ENCODE peak calls at places on chromosomes 7 and 10, in four cellular contexts. G, R, Y and N are unnamed samples.

GRCh38 chr7:92075455-92076158 is 58.7 kb downstream of the CYP51A1 start:
- DNase-seq in G (peak), R (no peak), Y (no peak), N (no peak)

GRCh38 chr10:105269689-105270088 is 628.6 kb downstream of the SORCS3 start:
- DNase-seq in G (no peak), R (no peak), Y (no peak), N (no peak)

GRCh38 chr10:71135276-71135675 is 77.1 kb upstream of the UNC5B start:
- DNase-seq in G (no peak), R (no peak), Y (no peak), N (no peak)

GRCh38 chr10:22321831-22322662 is 1.1 kb downstream of the BMI1 start:
- DNase-seq in G (peak), R (no peak), Y (peak), N (peak)

GRCh38 chr10:26696786-26697162 is 727 bp upstream of the PDSS1 start:
- DNase-seq in G (no peak), R (no peak), Y (no peak), N (peak)

GRCh38 chr10:60144099-60144498 is 237.7 kb upstream of the CCDC6 start:
- DNase-seq in G (no peak), R (no peak), Y (no peak), N (no peak)

GRCh38 chr7:47588704-47589225 is 6.9 kb upstream of the TNS3 start:
- DNase-seq in G (no peak), R (no peak), Y (no peak), N (no peak)

GRCh38 chr10:6621536-6621935 is 41.5 kb upstream of the PRKCQ start:
- DNase-seq in G (peak), R (no peak), Y (peak), N (peak)

GRCh38 chr10:106609466-106609865 is 555.0 kb downstream of the SORCS1 start:
- DNase-seq in G (peak), R (no peak), Y (no peak), N (no peak)

GRCh38 chr7:123647106-123647730 is 8.4 kb upstream of the LMOD2 start:
- DNase-seq in G (peak), R (no peak), Y (no peak), N (no peak)

GRCh38 chr10:87510025-87510424 is 5.3 kb downstream of the MINPP1 start:
- DNase-seq in G (no peak), R (no peak), Y (no peak), N (no peak)

GRCh38 chr7:157441023-157441399 is 104.2 kb downstream of the DNAJB6 start:
- DNase-seq in G (no peak), R (no peak), Y (no peak), N (no peak)

GRCh38 chr7:105647591-105647990 is 66.3 kb upstream of the EFCAB10 start:
- DNase-seq in G (no peak), R (no peak), Y (no peak), N (no peak)